ENCODE peak calls at places on chromosomes 16 and 17, in four cellular contexts. L is activated naive CD4-positive, alpha-beta T cell treated with Interleukin-2 at 50 U/mL for 16 hours; K is T-helper 9 cell; N is aorta. E is an unnamed sample.

GRCh38 chr17:21016826-21017225 is 26.0 kb downstream of the USP22 start:
- DNase-seq in K (no peak), L (no peak), N (no peak), E (no peak)

GRCh38 chr16:88387941-88388627 is 5.3 kb downstream of the ZNF469 start:
- DNase-seq in N (peak; percentile 86), L (no peak), K (no peak), E (peak; percentile 84)

GRCh38 chr16:50515218-50515617 is 33.0 kb upstream of the NKD1 start:
- DNase-seq in K (no peak), L (no peak), N (no peak), E (no peak)

GRCh38 chr17:2707721-2708584 is 3.6 kb downstream of the CLUH start:
- DNase-seq in N (peak; percentile 91), L (no peak), K (no peak), E (no peak)

GRCh38 chr17:49717371-49717841 is 9.6 kb upstream of the SLC35B1 start:
- DNase-seq in N (no peak), K (peak; percentile 9), L (peak; percentile 61), E (no peak)

GRCh38 chr16:1071009-1071408 is 1.5 kb upstream of the SSTR5 start:
- DNase-seq in K (no peak), L (no peak), N (no peak), E (no peak)

GRCh38 chr17:75757086-75757681 is 7.8 kb downstream of the GALK1 start:
- DNase-seq in L (no peak), N (no peak), K (no peak), E (no peak)

GRCh38 chr17:45895304-45895968 is 1.1 kb downstream of the MAPT start:
- DNase-seq in K (peak; percentile 6), L (peak; percentile 22), N (peak; percentile 74), E (no peak)

GRCh38 chr17:57599271-57600045 is 145.6 kb downstream of the CCDC182 start:
- DNase-seq in L (no peak), K (no peak), N (no peak), E (no peak)

GRCh38 chr17:48645639-48646182 is 19.6 kb upstream of the HOXB9 start:
- DNase-seq in L (no peak), K (no peak), N (no peak), E (no peak)

GRCh38 chr17:2996208-2996855 is 67.1 kb downstream of the OR1D5 start:
- DNase-seq in N (no peak), L (no peak), K (no peak), E (peak; percentile 54)

GRCh38 chr17:61579382-61579781 is 11.6 kb downstream of the NACA2 start:
- DNase-seq in N (no peak), K (no peak), L (no peak), E (no peak)

GRCh38 chr17:36934759-36935630 is 2.3 kb upstream of the LHX1 start:
- DNase-seq in L (peak; percentile 22), N (peak; percentile 77), K (peak; percentile 20), E (no peak)

GRCh38 chr16:56930516-56931252 is 1.3 kb upstream of the HERPUD1 start:
- DNase-seq in L (no peak), K (no peak), N (no peak), E (no peak)

GRCh38 chr17:63446218-63446980 is at the start of gene CYB561:
- DNase-seq in N (peak; percentile 94), K (peak; percentile 65), L (peak; percentile 79), E (no peak)

GRCh38 chr16:84535408-84535807 is 30.9 kb upstream of the MEAK7 start:
- DNase-seq in L (no peak), N (no peak), K (no peak), E (no peak)

GRCh38 chr16:8675183-8676159 is 1.1 kb downstream of the ABAT start:
- DNase-seq in K (peak; percentile 34), N (no peak), L (peak; percentile 61), E (no peak)

GRCh38 chr16:813204-813915 is 12.8 kb upstream of the GNG13 start:
- DNase-seq in L (peak; percentile 57), K (peak; percentile 39), N (no peak), E (no peak)

GRCh38 chr17:59505610-59506276 is 59.7 kb upstream of the DHX40 start:
- DNase-seq in N (no peak), L (no peak), K (no peak), E (no peak)

GRCh38 chr17:77420804-77421634 is 280.2 kb downstream of the SEC14L1 start:
- DNase-seq in L (peak; percentile 49), N (no peak), K (peak; percentile 66), E (no peak)

GRCh38 chr17:17476865-17477467 is at the start of gene MED9:
- DNase-seq in K (peak; percentile 97), N (peak; percentile 98), L (peak; percentile 94), E (no peak)

GRCh38 chr16:66427036-66427446 is at the start of gene BEAN1:
- DNase-seq in L (peak; percentile 11), N (no peak), K (no peak), E (no peak)

GRCh38 chr17:51764387-51764971 is 394.0 kb downstream of the CA10 start:
- DNase-seq in L (peak; percentile 27), K (peak; percentile 15), N (no peak), E (no peak)

GRCh38 chr17:44171931-44172455 is 1.5 kb downstream of the ASB16 start:
- DNase-seq in L (no peak), K (no peak), N (no peak), E (no peak)

GRCh38 chr17:81867952-81868673 is 3.0 kb downstream of the ARHGDIA start:
- DNase-seq in N (no peak), L (no peak), K (no peak), E (no peak)

GRCh38 chr17:30956764-30957374 is 14.0 kb upstream of the RNF135 start:
- DNase-seq in K (no peak), N (peak; percentile 33), L (no peak), E (no peak)

GRCh38 chr16:88888778-88889387 is 22.4 kb upstream of the PABPN1L start:
- DNase-seq in N (no peak), K (no peak), L (no peak), E (no peak)

GRCh38 chr17:48634446-48635208 is 8.5 kb upstream of the HOXB9 start:
- DNase-seq in K (no peak), N (peak; percentile 59), L (no peak), E (no peak)

GRCh38 chr17:61395409-61395982 is 4.1 kb upstream of the TBX2 start:
- DNase-seq in K (no peak), L (no peak), N (no peak), E (no peak)

GRCh38 chr16:9258423-9259051 is 167.1 kb downstream of the HAPSTR1 start:
- DNase-seq in N (no peak), L (no peak), K (no peak), E (no peak)

GRCh38 chr17:8893621-8894020 is 26.1 kb upstream of the PIK3R6 start:
- DNase-seq in N (peak; percentile 51), K (no peak), L (no peak), E (no peak)

GRCh38 chr16:67170168-67170947 is at the start of gene NOL3:
- DNase-seq in L (peak; percentile 40), K (no peak), N (peak; percentile 95), E (no peak)

GRCh38 chr16:71896688-71897368 is 1.5 kb downstream of the IST1 start:
- DNase-seq in K (no peak), N (no peak), L (no peak), E (no peak)

GRCh38 chr16:56460101-56460500 is 8.7 kb downstream of the OGFOD1 start:
- DNase-seq in K (no peak), L (no peak), N (no peak), E (no peak)

GRCh38 chr17:78343099-78343432 is 16.8 kb downstream of the SOCS3 start:
- DNase-seq in L (peak; percentile 23), K (no peak), N (peak; percentile 92), E (no peak)

GRCh38 chr16:83115491-83116232 is 488.9 kb downstream of the CDH13 start:
- DNase-seq in L (no peak), N (no peak), K (no peak), E (no peak)

GRCh38 chr17:17204041-17204591 is 2.0 kb downstream of the PLD6 start:
- DNase-seq in N (peak; percentile 89), K (no peak), L (no peak), E (no peak)

E was measured in chondrocyte.